ENCODE peak calls at places on chromosomes 16 and 17, in ten cellular contexts. C, R, E, K, H, L, J, A, S and T are unnamed samples.

GRCh38 chr17:67074781-67075180 is 30.4 kb downstream of the CACNG1 start:
- DNase-seq in C (no peak), L (no peak), H (no peak), S (no peak), J (no peak), E (no peak), A (no peak), K (no peak), R (no peak), T (no peak)

GRCh38 chr17:7440823-7441174 is 1.5 kb downstream of the FGF11 start:
- DNase-seq in E (no peak), J (no peak), L (peak), C (no peak), R (no peak), K (peak), A (peak), S (no peak), H (no peak), T (no peak)

GRCh38 chr17:64536913-64537312 is 30.1 kb downstream of the CEP95 start:
- DNase-seq in L (no peak), C (no peak), R (no peak), A (no peak), H (no peak), S (no peak), J (no peak), K (no peak), E (no peak), T (no peak)

GRCh38 chr16:81595676-81596292 is 151.2 kb downstream of the CMIP start:
- DNase-seq in L (no peak), C (no peak), E (no peak), K (peak), R (no peak), H (no peak), A (peak), S (peak), J (no peak), T (no peak)

GRCh38 chr16:52569296-52569695 is 22.4 kb upstream of the TOX3 start:
- DNase-seq in E (no peak), C (no peak), A (no peak), H (no peak), K (no peak), R (no peak), L (no peak), J (no peak), S (no peak), T (peak)

GRCh38 chr16:49747654-49748053 is 108.3 kb downstream of the ZNF423 start:
- DNase-seq in K (no peak), C (no peak), E (no peak), L (no peak), S (no peak), J (no peak), A (no peak), H (no peak), R (no peak), T (no peak)

GRCh38 chr17:37360632-37361031 is 15.2 kb upstream of the C17orf78 start:
- DNase-seq in J (peak), E (no peak), A (peak), K (no peak), C (no peak), L (no peak), R (no peak), S (peak), H (no peak), T (no peak)

GRCh38 chr16:86432691-86433090 is 77.6 kb upstream of the FOXF1 start:
- DNase-seq in K (no peak), J (no peak), C (no peak), R (peak), L (no peak), E (no peak), S (no peak), A (no peak), H (no peak), T (no peak)

GRCh38 chr17:4541328-4542002 is 13.7 kb downstream of the MYBBP1A start:
- DNase-seq in A (no peak), S (no peak), L (no peak), H (no peak), C (no peak), R (no peak), E (no peak), K (no peak), J (no peak), T (no peak)